ENCODE peak calls at places on chromosome X, in six cellular contexts. G is sigmoid colon; D is fibroblast of lung; O is activated CD4-positive, alpha-beta T cell treated with anti-CD3 and anti-CD28 coated beads, Interleukin-2, amount 50 U/mL, for 1 hour; F is cardiac muscle cell; A is activated T-helper 9 cell treated with anti-CD3 and anti-CD28 coated beads, Interleukin-2, amount 50 U/mL, for 16 hours. Q is an unnamed sample.

GRCh38 chrX:136168929-136169735 is 21.8 kb downstream of the FHL1 start:
- DNase-seq in G (peak; percentile 90), D (peak; percentile 97), O (no peak), F (peak; percentile 83), A (no peak), Q (no peak)

GRCh38 chrX:101759000-101759399 is 99.3 kb upstream of the ARMCX2 start:
- DNase-seq in G (no peak), D (peak; percentile 51), O (peak; percentile 0), F (peak; percentile 45), A (no peak), Q (no peak)

GRCh38 chrX:51614353-51614752 is 4.4 kb downstream of the CENPVL3 start:
- DNase-seq in G (no peak), D (peak; percentile 60), O (no peak), F (peak; percentile 69), A (no peak), Q (no peak)

GRCh38 chrX:16433021-16433420 is 216.9 kb upstream of the S100G start:
- DNase-seq in G (no peak), D (no peak), O (no peak), F (no peak), A (no peak), Q (no peak)

GRCh38 chrX:87900320-87900908 is 382.8 kb downstream of the KLHL4 start:
- DNase-seq in G (no peak), D (no peak), O (no peak), F (no peak), A (peak; percentile 9), Q (no peak)

GRCh38 chrX:72253686-72254085 is 14.9 kb upstream of the ERCC6L start:
- DNase-seq in G (no peak), D (no peak), O (no peak), F (no peak), A (no peak), Q (no peak)

GRCh38 chrX:74187211-74187610 is 116.8 kb upstream of the ZCCHC13 start:
- DNase-seq in G (no peak), D (peak; percentile 6), O (no peak), F (no peak), A (no peak), Q (no peak)

GRCh38 chrX:103733017-103733416 is 22.3 kb downstream of the TMEM31 start:
- DNase-seq in G (no peak), D (no peak), O (no peak), F (no peak), A (no peak), Q (no peak)

GRCh38 chrX:40809210-40809609 is 73.9 kb upstream of the MED14 start:
- DNase-seq in G (no peak), D (peak; percentile 11), O (no peak), F (no peak), A (no peak), Q (no peak)

GRCh38 chrX:41265615-41266014 is 68.3 kb upstream of the DDX3X start:
- DNase-seq in G (peak; percentile 83), D (peak; percentile 69), O (peak; percentile 18), F (peak; percentile 29), A (peak; percentile 16), Q (no peak)

GRCh38 chrX:38654302-38654701 is 93.0 kb downstream of the TSPAN7 start:
- DNase-seq in G (no peak), D (peak; percentile 40), O (no peak), F (peak; percentile 57), A (no peak), Q (no peak)

GRCh38 chrX:56745019-56745418 is 16.0 kb downstream of the NBDY start:
- DNase-seq in G (no peak), D (peak; percentile 78), O (no peak), F (peak; percentile 76), A (no peak), Q (no peak)

GRCh38 chrX:68874076-68874475 is 45.3 kb downstream of the EFNB1 start:
- DNase-seq in G (no peak), D (no peak), O (no peak), F (no peak), A (no peak), Q (no peak)